ENCODE peak calls at places on chromosome 7, in five cellular contexts. U, Q, Y, X and E are unnamed samples.

GRCh38 chr7:17690030-17690429 is 250.3 kb downstream of the SNX13 start:
- DNase-seq in U (no peak), Q (no peak), Y (no peak), X (peak; percentile 96), E (no peak)

GRCh38 chr7:41570766-41571165 is 132.1 kb downstream of the INHBA start:
- DNase-seq in U (no peak), Q (no peak), Y (no peak), X (no peak), E (no peak)

GRCh38 chr7:16396766-16397496 is 24.4 kb downstream of the CRPPA start:
- DNase-seq in U (no peak), Q (no peak), Y (no peak), X (no peak), E (no peak)

GRCh38 chr7:31100445-31100844 is 48.3 kb downstream of the ADCYAP1R1 start:
- DNase-seq in U (no peak), Q (no peak), Y (no peak), X (no peak), E (no peak)

GRCh38 chr7:2610466-2610865 is 21.3 kb upstream of the TTYH3 start:
- DNase-seq in U (no peak), Q (no peak), Y (no peak), X (no peak), E (no peak)

GRCh38 chr7:97851725-97852124 is 20.5 kb downstream of the ASNS start:
- DNase-seq in U (no peak), Q (no peak), Y (no peak), X (no peak), E (peak; percentile 82)

GRCh38 chr7:106582365-106582764 is 78.6 kb downstream of the CCDC71L start:
- DNase-seq in U (no peak), Q (no peak), Y (no peak), X (no peak), E (no peak)

GRCh38 chr7:142745091-142745635 is 4.1 kb upstream of the PRSS1 start:
- DNase-seq in U (no peak), Q (no peak), Y (no peak), X (no peak), E (no peak)

GRCh38 chr7:28708458-28708951 is 249.6 kb downstream of the TRIL start:
- DNase-seq in U (no peak), Q (no peak), Y (no peak), X (no peak), E (no peak)

GRCh38 chr7:140078392-140078791 is 15.6 kb upstream of the PARP12 start:
- DNase-seq in U (no peak), Q (no peak), Y (no peak), X (peak; percentile 44), E (no peak)

GRCh38 chr7:44395067-44395466 is 69.7 kb upstream of the CAMK2B start:
- DNase-seq in U (no peak), Q (no peak), Y (no peak), X (no peak), E (no peak)

GRCh38 chr7:134645935-134646334 is 718 bp upstream of the BPGM start:
- DNase-seq in U (no peak), Q (peak; percentile 13), Y (peak; percentile 11), X (peak; percentile 20), E (no peak)

GRCh38 chr7:130063036-130063435 is 7.3 kb upstream of the KLHDC10 start:
- DNase-seq in U (no peak), Q (peak; percentile 45), Y (no peak), X (peak; percentile 79), E (no peak)

GRCh38 chr7:10931161-10931560 is 42.5 kb upstream of the PHF14 start:
- DNase-seq in U (no peak), Q (no peak), Y (no peak), X (no peak), E (no peak)

GRCh38 chr7:130887182-130888016 is 153.4 kb upstream of the KLF14 start:
- DNase-seq in U (no peak), Q (no peak), Y (no peak), X (no peak), E (no peak)

GRCh38 chr7:127158659-127159058 is 94.1 kb downstream of the GRM8 start:
- DNase-seq in U (no peak), Q (no peak), Y (no peak), X (peak; percentile 31), E (no peak)

GRCh38 chr7:2539031-2540028 is 16.0 kb downstream of the BRAT1 start:
- DNase-seq in U (no peak), Q (no peak), Y (no peak), X (peak; percentile 8), E (peak; percentile 55)

GRCh38 chr7:4830176-4830575 is 31.7 kb downstream of the PAPOLB start:
- DNase-seq in U (no peak), Q (peak; percentile 69), Y (no peak), X (peak; percentile 89), E (peak; percentile 86)

GRCh38 chr7:3020416-3020815 is 23.3 kb downstream of the CARD11 start:
- DNase-seq in U (no peak), Q (no peak), Y (no peak), X (no peak), E (no peak)

GRCh38 chr7:101817031-101817929 is at the start of gene CUX1:
- DNase-seq in U (peak; percentile 22), Q (peak; percentile 62), Y (peak; percentile 28), X (peak; percentile 76), E (peak; percentile 70)

GRCh38 chr7:108263364-108263951 is 133.3 kb upstream of the LAMB4 start:
- DNase-seq in U (no peak), Q (peak; percentile 14), Y (no peak), X (no peak), E (no peak)

GRCh38 chr7:140262242-140262903 is 85.6 kb upstream of the KDM7A start:
- DNase-seq in U (no peak), Q (no peak), Y (no peak), X (no peak), E (peak; percentile 29)

GRCh38 chr7:44977304-44977858 is 1.4 kb downstream of the MYO1G start:
- DNase-seq in U (no peak), Q (no peak), Y (no peak), X (peak; percentile 97), E (no peak)

GRCh38 chr7:137886706-137887105 is 39.9 kb upstream of the DGKI start:
- DNase-seq in U (no peak), Q (no peak), Y (no peak), X (no peak), E (no peak)

GRCh38 chr7:84060760-84061261 is 133.8 kb downstream of the SEMA3A start:
- DNase-seq in U (no peak), Q (no peak), Y (no peak), X (no peak), E (no peak)

GRCh38 chr7:5677538-5678294 is 103.7 kb downstream of the RNF216 start:
- DNase-seq in U (peak; percentile 44), Q (peak; percentile 61), Y (peak; percentile 57), X (peak; percentile 84), E (peak; percentile 88)

DNA sequence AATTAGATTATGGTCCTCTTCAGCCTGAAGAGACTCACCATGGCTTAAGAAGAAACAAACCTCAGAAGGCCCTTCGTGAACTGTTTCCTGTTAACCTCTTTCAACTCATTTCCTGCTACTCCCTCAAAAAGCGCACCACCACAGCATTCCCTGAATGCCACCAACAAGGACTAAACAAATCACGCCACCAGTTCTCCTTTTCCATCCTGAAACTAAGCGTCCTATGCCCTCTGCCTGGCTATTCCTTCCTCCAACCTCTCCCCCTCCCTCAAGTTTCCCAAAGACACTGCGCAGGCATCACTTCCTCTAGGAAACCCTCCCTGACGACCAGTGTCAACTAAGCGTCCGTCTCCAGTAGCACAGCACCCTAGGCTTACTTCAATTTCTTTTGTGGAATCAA is 12.0 kb downstream of the YWHAG start:
- DNase-seq in U (no peak), Q (no peak), Y (no peak), X (no peak), E (peak; percentile 52)
- TF ChIP-seq POLR2A in U (no peak), Q (no peak), Y (no peak), X (no peak), E (no peak)

GRCh38 chr7:121330053-121330833 is 1.4 kb downstream of the WNT16 start:
- DNase-seq in U (no peak), Q (peak; percentile 8), Y (no peak), X (no peak), E (no peak)
- TF ChIP-seq CTCF in U (no peak), Q (no peak), Y (no peak), X (no peak), E (no peak)

DNA sequence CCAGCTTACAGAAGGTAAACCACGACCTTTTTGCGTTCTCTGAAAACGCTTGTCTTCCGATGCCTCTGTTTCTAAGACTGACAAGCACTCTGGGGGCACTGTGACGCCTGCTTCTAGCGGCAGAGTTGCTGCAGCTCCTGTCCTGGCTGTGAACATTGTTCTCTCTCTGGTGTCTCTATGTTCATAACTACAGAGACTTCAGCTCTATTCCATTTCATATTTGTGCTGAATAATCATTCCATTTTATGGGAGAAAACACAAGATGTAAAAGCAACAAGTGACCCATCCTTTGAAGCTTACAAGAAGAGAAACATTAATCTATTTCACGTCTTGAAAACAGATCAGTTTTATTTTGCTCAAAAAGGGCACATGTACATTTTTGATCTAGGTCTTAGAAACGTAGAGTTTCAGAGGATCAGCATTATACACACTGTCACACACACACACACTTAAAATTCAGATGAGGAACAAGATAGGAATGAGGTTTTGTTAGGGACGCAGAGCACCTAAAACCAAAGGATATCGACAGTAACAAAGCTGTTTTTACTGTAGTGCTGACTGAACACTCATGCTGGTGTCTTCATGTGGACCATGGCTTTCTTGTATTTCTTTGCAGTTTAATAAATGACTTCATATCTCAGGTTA is 3.0 kb downstream of the IKZF1 start:
- DNase-seq in U (no peak), Q (no peak), Y (no peak), X (peak; percentile 88), E (no peak)
- TF ChIP-seq POLR2A in U (no peak), Q (no peak), Y (no peak), X (peak; percentile 11), E (no peak)

DNA sequence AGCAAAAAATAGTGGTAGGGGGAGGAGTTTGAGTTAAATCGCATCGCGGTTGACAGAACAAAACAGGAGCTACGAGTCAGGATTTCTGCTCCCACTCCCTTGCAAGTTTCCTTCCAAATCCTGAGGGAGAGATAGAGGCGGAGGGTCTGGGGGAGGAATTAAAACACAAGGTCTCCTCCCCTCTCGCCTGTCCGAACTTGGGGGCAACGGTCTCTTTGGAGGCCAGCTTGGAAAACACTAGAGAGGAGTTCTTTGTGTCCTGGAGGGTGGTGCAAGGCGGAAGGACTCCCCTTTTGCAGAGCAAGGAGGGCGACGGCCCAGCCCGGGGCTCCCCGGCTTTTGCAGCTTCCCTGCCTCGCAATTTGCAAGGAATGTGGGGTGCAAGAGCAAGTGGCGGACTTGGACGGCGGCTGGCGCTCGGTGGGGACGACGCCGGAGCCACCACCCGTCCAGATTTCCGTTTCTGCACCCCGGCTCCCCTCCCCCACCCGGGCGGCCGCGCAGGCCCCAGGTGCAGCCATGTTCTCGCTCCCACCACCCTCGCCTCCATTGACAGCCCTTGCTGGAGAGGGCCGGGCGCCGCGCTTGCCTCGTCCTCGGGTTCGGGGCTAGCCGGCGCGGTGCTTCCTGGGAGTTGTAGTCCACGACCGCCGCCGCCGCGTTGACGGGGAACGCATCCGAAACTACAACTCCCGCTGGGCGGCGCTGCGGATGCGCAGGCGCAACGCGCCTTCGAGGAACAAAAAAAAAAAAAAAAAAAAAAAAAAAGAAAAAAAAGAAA is 417 bp upstream of the GTF2I start:
- DNase-seq in U (peak; percentile 98), Q (peak; percentile 99), Y (peak; percentile 98), X (peak; percentile 100), E (peak; percentile 99)
- TF ChIP-seq CTCF in U (peak; percentile 55), Q (no peak), Y (no peak), X (no peak), E (no peak)